ENCODE peak calls at places on chromosomes 2 and 18, in four cellular contexts. One of them, this sample, is unnamed.
A peak's percentile ranks its signal among the peaks of the same experiment; 100 is the strongest.

GRCh38 chr2:28949617-28950305 is 31.3 kb upstream of the TOGARAM2 start:
- DNase-seq in stimulated activated CD4-positive, alpha-beta T cell treated with anti-CD3 and anti-CD28 coated beads, Interleukin-15, amount 100 ng/mL, for 1 hour: no peak
- DNase-seq in KBM-7: no peak
- DNase-seq in effector memory CD4-positive, alpha-beta T cell: no peak
- DNase-seq in this sample: no peak

GRCh38 chr18:32847719-32848118 is 74.9 kb upstream of the KLHL14 start:
- DNase-seq in stimulated activated CD4-positive, alpha-beta T cell treated with anti-CD3 and anti-CD28 coated beads, Interleukin-15, amount 100 ng/mL, for 1 hour: no peak
- DNase-seq in KBM-7: no peak
- DNase-seq in effector memory CD4-positive, alpha-beta T cell: no peak
- DNase-seq in this sample: no peak

GRCh38 chr2:240864475-240864874 is 4.1 kb upstream of the AGXT start:
- DNase-seq in stimulated activated CD4-positive, alpha-beta T cell treated with anti-CD3 and anti-CD28 coated beads, Interleukin-15, amount 100 ng/mL, for 1 hour: no peak
- DNase-seq in KBM-7: no peak
- DNase-seq in effector memory CD4-positive, alpha-beta T cell: no peak
- DNase-seq in this sample: no peak

GRCh38 chr2:148848146-148848545 is 26.9 kb upstream of the KIF5C start:
- DNase-seq in stimulated activated CD4-positive, alpha-beta T cell treated with anti-CD3 and anti-CD28 coated beads, Interleukin-15, amount 100 ng/mL, for 1 hour: no peak
- DNase-seq in KBM-7: no peak
- DNase-seq in effector memory CD4-positive, alpha-beta T cell: no peak
- DNase-seq in this sample: no peak

GRCh38 chr2:161104054-161104553 is 56.1 kb upstream of the TANK start:
- DNase-seq in stimulated activated CD4-positive, alpha-beta T cell treated with anti-CD3 and anti-CD28 coated beads, Interleukin-15, amount 100 ng/mL, for 1 hour: no peak
- DNase-seq in KBM-7: no peak
- DNase-seq in effector memory CD4-positive, alpha-beta T cell: no peak
- DNase-seq in this sample: no peak

GRCh38 chr2:142754182-142754581 is 123.3 kb upstream of the KYNU start:
- DNase-seq in stimulated activated CD4-positive, alpha-beta T cell treated with anti-CD3 and anti-CD28 coated beads, Interleukin-15, amount 100 ng/mL, for 1 hour: no peak
- DNase-seq in KBM-7: no peak
- DNase-seq in effector memory CD4-positive, alpha-beta T cell: no peak
- DNase-seq in this sample: no peak

GRCh38 chr2:46983065-46983801 is 67.6 kb upstream of the MCFD2 start:
- DNase-seq in stimulated activated CD4-positive, alpha-beta T cell treated with anti-CD3 and anti-CD28 coated beads, Interleukin-15, amount 100 ng/mL, for 1 hour: no peak
- DNase-seq in KBM-7: peak; percentile 94
- DNase-seq in effector memory CD4-positive, alpha-beta T cell: no peak
- DNase-seq in this sample: peak; percentile 31

GRCh38 chr2:111919794-111920608 is 21.6 kb downstream of the MERTK start:
- DNase-seq in stimulated activated CD4-positive, alpha-beta T cell treated with anti-CD3 and anti-CD28 coated beads, Interleukin-15, amount 100 ng/mL, for 1 hour: no peak
- DNase-seq in KBM-7: no peak
- DNase-seq in effector memory CD4-positive, alpha-beta T cell: no peak
- DNase-seq in this sample: peak; percentile 74

GRCh38 chr2:110215566-110216158 is 3.3 kb upstream of the MTLN start:
- DNase-seq in stimulated activated CD4-positive, alpha-beta T cell treated with anti-CD3 and anti-CD28 coated beads, Interleukin-15, amount 100 ng/mL, for 1 hour: no peak
- DNase-seq in KBM-7: no peak
- DNase-seq in effector memory CD4-positive, alpha-beta T cell: no peak
- DNase-seq in this sample: no peak

GRCh38 chr2:9226458-9227380 is 20.1 kb downstream of the ASAP2 start:
- DNase-seq in stimulated activated CD4-positive, alpha-beta T cell treated with anti-CD3 and anti-CD28 coated beads, Interleukin-15, amount 100 ng/mL, for 1 hour: no peak
- DNase-seq in KBM-7: no peak
- DNase-seq in effector memory CD4-positive, alpha-beta T cell: no peak
- DNase-seq in this sample: no peak

GRCh38 chr2:33488178-33488690 is 11.8 kb downstream of the RASGRP3 start:
- DNase-seq in stimulated activated CD4-positive, alpha-beta T cell treated with anti-CD3 and anti-CD28 coated beads, Interleukin-15, amount 100 ng/mL, for 1 hour: no peak
- DNase-seq in KBM-7: no peak
- DNase-seq in effector memory CD4-positive, alpha-beta T cell: no peak
- DNase-seq in this sample: no peak

GRCh38 chr18:9419956-9420631 is 55.2 kb upstream of the RALBP1 start:
- DNase-seq in stimulated activated CD4-positive, alpha-beta T cell treated with anti-CD3 and anti-CD28 coated beads, Interleukin-15, amount 100 ng/mL, for 1 hour: no peak
- DNase-seq in KBM-7: no peak
- DNase-seq in effector memory CD4-positive, alpha-beta T cell: no peak
- DNase-seq in this sample: no peak

GRCh38 chr2:83069724-83070123 is 1389.4 kb downstream of the SUCLG1 start:
- DNase-seq in stimulated activated CD4-positive, alpha-beta T cell treated with anti-CD3 and anti-CD28 coated beads, Interleukin-15, amount 100 ng/mL, for 1 hour: no peak
- DNase-seq in KBM-7: no peak
- DNase-seq in effector memory CD4-positive, alpha-beta T cell: no peak
- DNase-seq in this sample: no peak

GRCh38 chr18:21307578-21307977 is 65.5 kb downstream of the GREB1L start:
- DNase-seq in stimulated activated CD4-positive, alpha-beta T cell treated with anti-CD3 and anti-CD28 coated beads, Interleukin-15, amount 100 ng/mL, for 1 hour: no peak
- DNase-seq in KBM-7: no peak
- DNase-seq in effector memory CD4-positive, alpha-beta T cell: no peak
- DNase-seq in this sample: no peak

GRCh38 chr2:231454361-231454791 is 9.9 kb downstream of the NCL start:
- DNase-seq in stimulated activated CD4-positive, alpha-beta T cell treated with anti-CD3 and anti-CD28 coated beads, Interleukin-15, amount 100 ng/mL, for 1 hour: no peak
- DNase-seq in KBM-7: no peak
- DNase-seq in effector memory CD4-positive, alpha-beta T cell: no peak
- DNase-seq in this sample: no peak

GRCh38 chr2:241813080-241813805 is 4.2 kb downstream of the NEU4 start:
- DNase-seq in stimulated activated CD4-positive, alpha-beta T cell treated with anti-CD3 and anti-CD28 coated beads, Interleukin-15, amount 100 ng/mL, for 1 hour: no peak
- DNase-seq in KBM-7: no peak
- DNase-seq in effector memory CD4-positive, alpha-beta T cell: no peak
- DNase-seq in this sample: no peak

GRCh38 chr18:11553098-11553940 is 56.1 kb upstream of the SLC35G4 start:
- DNase-seq in stimulated activated CD4-positive, alpha-beta T cell treated with anti-CD3 and anti-CD28 coated beads, Interleukin-15, amount 100 ng/mL, for 1 hour: no peak
- DNase-seq in KBM-7: peak; percentile 64
- DNase-seq in effector memory CD4-positive, alpha-beta T cell: no peak
- DNase-seq in this sample: peak; percentile 40

GRCh38 chr2:240623531-240624010 is 1.7 kb upstream of the GPR35 start:
- DNase-seq in stimulated activated CD4-positive, alpha-beta T cell treated with anti-CD3 and anti-CD28 coated beads, Interleukin-15, amount 100 ng/mL, for 1 hour: peak; percentile 1
- DNase-seq in KBM-7: no peak
- DNase-seq in effector memory CD4-positive, alpha-beta T cell: no peak
- DNase-seq in this sample: no peak

GRCh38 chr2:164657129-164657528 is 35.8 kb upstream of the GRB14 start:
- DNase-seq in stimulated activated CD4-positive, alpha-beta T cell treated with anti-CD3 and anti-CD28 coated beads, Interleukin-15, amount 100 ng/mL, for 1 hour: no peak
- DNase-seq in KBM-7: no peak
- DNase-seq in effector memory CD4-positive, alpha-beta T cell: no peak
- DNase-seq in this sample: no peak

GRCh38 chr2:47558116-47559078 is 155.4 kb downstream of the MSH2 start:
- DNase-seq in stimulated activated CD4-positive, alpha-beta T cell treated with anti-CD3 and anti-CD28 coated beads, Interleukin-15, amount 100 ng/mL, for 1 hour: no peak
- DNase-seq in KBM-7: no peak
- DNase-seq in effector memory CD4-positive, alpha-beta T cell: no peak
- DNase-seq in this sample: peak; percentile 8

GRCh38 chr2:113157897-113158753 is 15.6 kb upstream of the PSD4 start:
- DNase-seq in stimulated activated CD4-positive, alpha-beta T cell treated with anti-CD3 and anti-CD28 coated beads, Interleukin-15, amount 100 ng/mL, for 1 hour: no peak
- DNase-seq in KBM-7: no peak
- DNase-seq in effector memory CD4-positive, alpha-beta T cell: no peak
- DNase-seq in this sample: no peak

GRCh38 chr18:76803814-76804213 is 18.5 kb upstream of the ZNF236 start:
- DNase-seq in stimulated activated CD4-positive, alpha-beta T cell treated with anti-CD3 and anti-CD28 coated beads, Interleukin-15, amount 100 ng/mL, for 1 hour: peak; percentile 34
- DNase-seq in KBM-7: peak; percentile 92
- DNase-seq in effector memory CD4-positive, alpha-beta T cell: peak; percentile 50
- DNase-seq in this sample: peak; percentile 61

GRCh38 chr2:46009772-46010171 is 287.4 kb upstream of the EPAS1 start:
- DNase-seq in stimulated activated CD4-positive, alpha-beta T cell treated with anti-CD3 and anti-CD28 coated beads, Interleukin-15, amount 100 ng/mL, for 1 hour: no peak
- DNase-seq in KBM-7: no peak
- DNase-seq in effector memory CD4-positive, alpha-beta T cell: no peak
- DNase-seq in this sample: no peak

GRCh38 chr2:72934683-72935610 is 17.6 kb downstream of the EMX1 start:
- DNase-seq in stimulated activated CD4-positive, alpha-beta T cell treated with anti-CD3 and anti-CD28 coated beads, Interleukin-15, amount 100 ng/mL, for 1 hour: no peak
- DNase-seq in KBM-7: peak; percentile 28
- DNase-seq in effector memory CD4-positive, alpha-beta T cell: no peak
- DNase-seq in this sample: no peak

GRCh38 chr2:169509230-169509917 is at the start of gene KLHL41:
- DNase-seq in stimulated activated CD4-positive, alpha-beta T cell treated with anti-CD3 and anti-CD28 coated beads, Interleukin-15, amount 100 ng/mL, for 1 hour: no peak
- DNase-seq in KBM-7: no peak
- DNase-seq in effector memory CD4-positive, alpha-beta T cell: no peak
- DNase-seq in this sample: no peak

GRCh38 chr18:74906189-74906588 is 302.8 kb downstream of the PTGR3 start:
- DNase-seq in stimulated activated CD4-positive, alpha-beta T cell treated with anti-CD3 and anti-CD28 coated beads, Interleukin-15, amount 100 ng/mL, for 1 hour: no peak
- DNase-seq in KBM-7: no peak
- DNase-seq in effector memory CD4-positive, alpha-beta T cell: no peak
- DNase-seq in this sample: no peak

GRCh38 chr18:30512872-30513271 is 529.7 kb downstream of the DSC3 start:
- DNase-seq in stimulated activated CD4-positive, alpha-beta T cell treated with anti-CD3 and anti-CD28 coated beads, Interleukin-15, amount 100 ng/mL, for 1 hour: no peak
- DNase-seq in KBM-7: no peak
- DNase-seq in effector memory CD4-positive, alpha-beta T cell: no peak
- DNase-seq in this sample: no peak

GRCh38 chr2:149899390-149899789 is 311.8 kb upstream of the MMADHC start:
- DNase-seq in stimulated activated CD4-positive, alpha-beta T cell treated with anti-CD3 and anti-CD28 coated beads, Interleukin-15, amount 100 ng/mL, for 1 hour: no peak
- DNase-seq in KBM-7: no peak
- DNase-seq in effector memory CD4-positive, alpha-beta T cell: no peak
- DNase-seq in this sample: no peak

GRCh38 chr2:39059366-39059952 is 61.4 kb downstream of the SOS1 start:
- DNase-seq in stimulated activated CD4-positive, alpha-beta T cell treated with anti-CD3 and anti-CD28 coated beads, Interleukin-15, amount 100 ng/mL, for 1 hour: no peak
- DNase-seq in KBM-7: peak; percentile 57
- DNase-seq in effector memory CD4-positive, alpha-beta T cell: no peak
- DNase-seq in this sample: peak; percentile 65

GRCh38 chr2:136378712-136379595 is 261.0 kb upstream of the CXCR4 start:
- DNase-seq in stimulated activated CD4-positive, alpha-beta T cell treated with anti-CD3 and anti-CD28 coated beads, Interleukin-15, amount 100 ng/mL, for 1 hour: peak; percentile 57
- DNase-seq in KBM-7: peak; percentile 75
- DNase-seq in effector memory CD4-positive, alpha-beta T cell: peak; percentile 57
- DNase-seq in this sample: peak; percentile 71

GRCh38 chr2:209525834-209526281 is 102.0 kb downstream of the MAP2 start:
- DNase-seq in stimulated activated CD4-positive, alpha-beta T cell treated with anti-CD3 and anti-CD28 coated beads, Interleukin-15, amount 100 ng/mL, for 1 hour: no peak
- DNase-seq in KBM-7: peak; percentile 67
- DNase-seq in effector memory CD4-positive, alpha-beta T cell: no peak
- DNase-seq in this sample: no peak

GRCh38 chr18:76348267-76349066 is 146.6 kb downstream of the ZNF516 start:
- DNase-seq in stimulated activated CD4-positive, alpha-beta T cell treated with anti-CD3 and anti-CD28 coated beads, Interleukin-15, amount 100 ng/mL, for 1 hour: no peak
- DNase-seq in KBM-7: no peak
- DNase-seq in effector memory CD4-positive, alpha-beta T cell: no peak
- DNase-seq in this sample: no peak

GRCh38 chr2:134527398-134527797 is 191.4 kb downstream of the TMEM163 start:
- DNase-seq in stimulated activated CD4-positive, alpha-beta T cell treated with anti-CD3 and anti-CD28 coated beads, Interleukin-15, amount 100 ng/mL, for 1 hour: no peak
- DNase-seq in KBM-7: no peak
- DNase-seq in effector memory CD4-positive, alpha-beta T cell: no peak
- DNase-seq in this sample: no peak

GRCh38 chr2:204015118-204015842 is 78.7 kb downstream of the ICOS start:
- DNase-seq in stimulated activated CD4-positive, alpha-beta T cell treated with anti-CD3 and anti-CD28 coated beads, Interleukin-15, amount 100 ng/mL, for 1 hour: no peak
- DNase-seq in KBM-7: no peak
- DNase-seq in effector memory CD4-positive, alpha-beta T cell: no peak
- DNase-seq in this sample: no peak

GRCh38 chr2:73177645-73178255 is 24.6 kb upstream of the NOTO start:
- DNase-seq in stimulated activated CD4-positive, alpha-beta T cell treated with anti-CD3 and anti-CD28 coated beads, Interleukin-15, amount 100 ng/mL, for 1 hour: no peak
- DNase-seq in KBM-7: no peak
- DNase-seq in effector memory CD4-positive, alpha-beta T cell: no peak
- DNase-seq in this sample: no peak

GRCh38 chr2:186065491-186065890 is 326.9 kb downstream of the FSIP2 start:
- DNase-seq in stimulated activated CD4-positive, alpha-beta T cell treated with anti-CD3 and anti-CD28 coated beads, Interleukin-15, amount 100 ng/mL, for 1 hour: no peak
- DNase-seq in KBM-7: no peak
- DNase-seq in effector memory CD4-positive, alpha-beta T cell: no peak
- DNase-seq in this sample: no peak

This sample was measured in midbrain.